ENCODE peak calls at places on chromosomes 1 and 21, in seven cellular contexts. One of them, this sample, is unnamed.

GRCh38 chr1:66247415-66248208 is 286.3 kb upstream of the SGIP1 start:
- DNase-seq in K562: no peak
- DNase-seq in GM12878: no peak
- DNase-seq in HepG2: no peak
- DNase-seq in HCT116: no peak
- DNase-seq in SK-N-SH: no peak
- DNase-seq in H1: no peak
- DNase-seq in this sample: no peak

GRCh38 chr1:7859406-7859805 is 6.5 kb upstream of the UTS2 start:
- DNase-seq in K562: no peak
- DNase-seq in GM12878: no peak
- DNase-seq in HepG2: no peak
- DNase-seq in HCT116: no peak
- DNase-seq in SK-N-SH: no peak
- DNase-seq in H1: no peak
- DNase-seq in this sample: no peak

GRCh38 chr1:54356680-54357147 is 49.5 kb downstream of the SSBP3 start:
- DNase-seq in K562: no peak
- DNase-seq in GM12878: peak
- DNase-seq in HepG2: no peak
- DNase-seq in HCT116: no peak
- DNase-seq in SK-N-SH: no peak
- DNase-seq in H1: no peak
- DNase-seq in this sample: no peak

GRCh38 chr1:230299148-230300006 is 126.8 kb downstream of the PGBD5 start:
- DNase-seq in K562: no peak
- DNase-seq in GM12878: no peak
- DNase-seq in HepG2: peak
- DNase-seq in HCT116: no peak
- DNase-seq in SK-N-SH: no peak
- DNase-seq in H1: no peak
- DNase-seq in this sample: no peak

GRCh38 chr1:78292361-78292760 is 198.4 kb upstream of the PTGFR start:
- DNase-seq in K562: no peak
- DNase-seq in GM12878: no peak
- DNase-seq in HepG2: no peak
- DNase-seq in HCT116: no peak
- DNase-seq in SK-N-SH: no peak
- DNase-seq in H1: no peak
- DNase-seq in this sample: no peak

GRCh38 chr1:1282998-1283397 is 2.8 kb downstream of the SCNN1D start:
- DNase-seq in K562: no peak
- DNase-seq in GM12878: no peak
- DNase-seq in HepG2: no peak
- DNase-seq in HCT116: no peak
- DNase-seq in SK-N-SH: no peak
- DNase-seq in H1: no peak
- DNase-seq in this sample: no peak

GRCh38 chr1:150973258-150973825 is 1.3 kb downstream of the CERS2 start:
- DNase-seq in K562: no peak
- DNase-seq in GM12878: no peak
- DNase-seq in HepG2: no peak
- DNase-seq in HCT116: no peak
- DNase-seq in SK-N-SH: peak
- DNase-seq in H1: no peak
- DNase-seq in this sample: no peak

GRCh38 chr1:8473892-8474300 is 156.0 kb downstream of the SLC45A1 start:
- DNase-seq in K562: no peak
- DNase-seq in GM12878: no peak
- DNase-seq in HepG2: peak
- DNase-seq in HCT116: no peak
- DNase-seq in SK-N-SH: no peak
- DNase-seq in H1: no peak
- DNase-seq in this sample: no peak

GRCh38 chr1:105793541-105794146 is 1262.8 kb upstream of the PRMT6 start:
- DNase-seq in K562: peak
- DNase-seq in GM12878: no peak
- DNase-seq in HepG2: peak
- DNase-seq in HCT116: no peak
- DNase-seq in SK-N-SH: peak
- DNase-seq in H1: no peak
- DNase-seq in this sample: peak

GRCh38 chr1:24535021-24535424 is 20.9 kb upstream of the NCMAP start:
- DNase-seq in K562: no peak
- DNase-seq in GM12878: no peak
- DNase-seq in HepG2: no peak
- DNase-seq in HCT116: no peak
- DNase-seq in SK-N-SH: no peak
- DNase-seq in H1: no peak
- DNase-seq in this sample: no peak

GRCh38 chr1:55140137-55140536 is 75.0 kb downstream of the USP24 start:
- DNase-seq in K562: no peak
- DNase-seq in GM12878: no peak
- DNase-seq in HepG2: no peak
- DNase-seq in HCT116: no peak
- DNase-seq in SK-N-SH: no peak
- DNase-seq in H1: no peak
- DNase-seq in this sample: no peak

GRCh38 chr1:20610950-20611349 is 22.1 kb downstream of the CDA start:
- DNase-seq in K562: no peak
- DNase-seq in GM12878: no peak
- DNase-seq in HepG2: no peak
- DNase-seq in HCT116: no peak
- DNase-seq in SK-N-SH: no peak
- DNase-seq in H1: no peak
- DNase-seq in this sample: no peak

GRCh38 chr1:24074817-24075725 is 36.9 kb downstream of the MYOM3 start:
- DNase-seq in K562: no peak
- DNase-seq in GM12878: no peak
- DNase-seq in HepG2: no peak
- DNase-seq in HCT116: no peak
- DNase-seq in SK-N-SH: no peak
- DNase-seq in H1: no peak
- DNase-seq in this sample: no peak

GRCh38 chr1:117534995-117535467 is 70.8 kb upstream of the TENT5C start:
- DNase-seq in K562: peak
- DNase-seq in GM12878: peak
- DNase-seq in HepG2: peak
- DNase-seq in HCT116: peak
- DNase-seq in SK-N-SH: peak
- DNase-seq in H1: peak
- DNase-seq in this sample: peak

GRCh38 chr21:41630249-41630648 is 122.3 kb upstream of the TMPRSS2 start:
- DNase-seq in K562: no peak
- DNase-seq in GM12878: no peak
- DNase-seq in HepG2: no peak
- DNase-seq in HCT116: peak
- DNase-seq in SK-N-SH: no peak
- DNase-seq in H1: no peak
- DNase-seq in this sample: no peak

GRCh38 chr1:203127672-203128611 is at the start of gene ADORA1:
- DNase-seq in K562: no peak
- DNase-seq in GM12878: no peak
- DNase-seq in HepG2: peak
- DNase-seq in HCT116: peak
- DNase-seq in SK-N-SH: peak
- DNase-seq in H1: no peak
- DNase-seq in this sample: peak

GRCh38 chr1:18461656-18462055 is 19.1 kb upstream of the KLHDC7A start:
- DNase-seq in K562: no peak
- DNase-seq in GM12878: no peak
- DNase-seq in HepG2: no peak
- DNase-seq in HCT116: no peak
- DNase-seq in SK-N-SH: no peak
- DNase-seq in H1: no peak
- DNase-seq in this sample: no peak

GRCh38 chr1:54376085-54377039 is 29.8 kb downstream of the SSBP3 start:
- DNase-seq in K562: peak
- DNase-seq in GM12878: peak
- DNase-seq in HepG2: peak
- DNase-seq in HCT116: peak
- DNase-seq in SK-N-SH: no peak
- DNase-seq in H1: no peak
- DNase-seq in this sample: no peak

GRCh38 chr1:95384570-95384969 is 150.6 kb downstream of the RWDD3 start:
- DNase-seq in K562: peak
- DNase-seq in GM12878: no peak
- DNase-seq in HepG2: peak
- DNase-seq in HCT116: no peak
- DNase-seq in SK-N-SH: no peak
- DNase-seq in H1: peak
- DNase-seq in this sample: peak

GRCh38 chr1:112618114-112618720 is 724 bp downstream of the ST7L start:
- DNase-seq in K562: no peak
- DNase-seq in GM12878: no peak
- DNase-seq in HepG2: no peak
- DNase-seq in HCT116: no peak
- DNase-seq in SK-N-SH: peak
- DNase-seq in H1: no peak
- DNase-seq in this sample: peak

GRCh38 chr21:16578912-16579311 is 849.1 kb downstream of the USP25 start:
- DNase-seq in K562: no peak
- DNase-seq in GM12878: no peak
- DNase-seq in HepG2: no peak
- DNase-seq in HCT116: no peak
- DNase-seq in SK-N-SH: no peak
- DNase-seq in H1: no peak
- DNase-seq in this sample: no peak

GRCh38 chr1:68624233-68624632 is 127.4 kb upstream of the DEPDC1 start:
- DNase-seq in K562: no peak
- DNase-seq in GM12878: no peak
- DNase-seq in HepG2: no peak
- DNase-seq in HCT116: no peak
- DNase-seq in SK-N-SH: no peak
- DNase-seq in H1: no peak
- DNase-seq in this sample: no peak

GRCh38 chr1:8040586-8040985 is 14.5 kb upstream of the ERRFI1 start:
- DNase-seq in K562: no peak
- DNase-seq in GM12878: no peak
- DNase-seq in HepG2: peak
- DNase-seq in HCT116: peak
- DNase-seq in SK-N-SH: no peak
- DNase-seq in H1: no peak
- DNase-seq in this sample: no peak

GRCh38 chr1:13707211-13707610 is 7.2 kb downstream of the PRDM2 start:
- DNase-seq in K562: no peak
- DNase-seq in GM12878: no peak
- DNase-seq in HepG2: no peak
- DNase-seq in HCT116: no peak
- DNase-seq in SK-N-SH: no peak
- DNase-seq in H1: no peak
- DNase-seq in this sample: no peak

DNA sequence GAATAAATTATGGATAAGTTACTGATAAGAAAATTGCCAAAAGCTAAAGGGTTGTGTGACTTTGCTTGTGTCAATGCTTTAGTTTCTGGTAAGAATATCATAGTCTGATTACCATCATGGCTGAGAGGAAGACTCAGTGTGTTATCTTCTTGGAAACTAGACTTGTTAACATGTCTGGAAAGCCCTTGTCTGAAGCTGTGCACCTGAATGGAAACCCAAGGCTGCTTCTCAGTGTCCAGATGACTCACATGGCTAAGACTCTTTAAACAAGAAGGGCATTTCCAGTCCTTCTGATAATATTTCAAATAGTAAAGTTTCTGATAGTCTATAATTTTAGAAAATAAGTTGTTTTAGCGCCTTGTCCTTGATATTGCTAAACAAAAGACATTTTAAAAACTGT is 1092.7 kb downstream of the PLA2G4A start:
- DNase-seq in K562: no peak
- DNase-seq in GM12878: no peak
- DNase-seq in HepG2: no peak
- DNase-seq in HCT116: no peak
- DNase-seq in SK-N-SH: no peak
- DNase-seq in H1: no peak
- DNase-seq in this sample: no peak
- TF ChIP-seq JUND in K562: no peak
- TF ChIP-seq JUND in GM12878: no peak
- TF ChIP-seq JUND in HepG2: no peak
- TF ChIP-seq JUND in HCT116: no peak
- TF ChIP-seq JUND in SK-N-SH: no peak
- TF ChIP-seq JUND in H1: no peak
- TF ChIP-seq JUND in this sample: no peak

DNA sequence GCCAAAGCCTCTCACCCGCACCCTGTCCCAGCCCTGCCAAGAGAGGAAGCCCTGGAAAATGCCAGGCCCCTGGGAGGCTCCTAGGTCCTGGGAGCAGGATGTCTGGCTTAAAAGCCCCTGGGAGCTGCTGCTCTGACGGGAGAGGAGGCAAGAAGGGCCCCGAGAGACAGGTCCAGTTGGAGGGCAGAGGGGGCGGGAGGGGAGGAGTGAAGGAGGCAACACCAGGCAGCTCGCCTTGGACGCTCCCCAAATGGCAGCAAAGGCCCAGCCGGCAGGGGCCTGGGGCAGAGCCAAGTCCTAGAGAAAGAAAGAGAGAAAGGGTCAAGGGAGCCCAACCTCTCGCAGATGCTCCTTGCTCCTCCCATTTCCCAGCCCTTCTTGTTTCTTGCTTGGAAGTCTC is 6.8 kb downstream of the ETV3L start:
- DNase-seq in K562: no peak
- DNase-seq in GM12878: no peak
- DNase-seq in HepG2: no peak
- DNase-seq in HCT116: no peak
- DNase-seq in SK-N-SH: no peak
- DNase-seq in H1: no peak
- DNase-seq in this sample: no peak
- TF ChIP-seq JUND in K562: no peak
- TF ChIP-seq JUND in GM12878: no peak
- TF ChIP-seq JUND in HepG2: no peak
- TF ChIP-seq JUND in HCT116: no peak
- TF ChIP-seq JUND in SK-N-SH: no peak
- TF ChIP-seq JUND in H1: no peak
- TF ChIP-seq JUND in this sample: no peak

DNA sequence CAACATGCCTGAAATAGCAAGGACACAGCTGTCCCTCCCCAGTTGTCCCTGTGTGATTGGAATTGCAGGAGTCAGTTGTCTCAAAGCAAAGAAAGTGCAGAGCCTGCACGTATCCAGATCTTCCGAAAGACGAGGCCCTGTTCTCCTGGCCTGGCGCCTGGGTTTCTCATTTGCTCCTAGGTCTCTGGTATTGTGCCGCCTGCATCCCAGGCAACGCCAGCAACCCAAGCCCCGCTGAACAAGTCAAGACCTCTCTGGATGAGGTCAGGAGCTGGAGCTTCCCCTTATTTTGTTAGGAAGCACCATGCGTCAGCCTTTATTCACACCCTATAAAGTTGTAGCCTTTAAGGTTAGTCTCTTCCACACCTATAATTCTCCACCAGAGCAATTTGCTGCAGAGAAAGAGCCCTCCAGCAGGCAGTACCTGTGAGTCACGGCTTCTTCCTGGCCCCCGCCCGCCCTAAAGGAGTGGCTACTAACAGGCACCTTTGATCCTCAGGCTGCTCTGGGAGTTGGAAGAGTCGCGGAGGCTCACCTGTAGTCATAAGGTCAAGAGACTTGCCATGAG is 130.4 kb downstream of the TOMM20 start:
- DNase-seq in K562: no peak
- DNase-seq in GM12878: no peak
- DNase-seq in HepG2: peak
- DNase-seq in HCT116: peak
- DNase-seq in SK-N-SH: no peak
- DNase-seq in H1: no peak
- DNase-seq in this sample: no peak
- TF ChIP-seq JUND in K562: no peak
- TF ChIP-seq JUND in GM12878: no peak
- TF ChIP-seq JUND in HepG2: no peak
- TF ChIP-seq JUND in HCT116: peak
- TF ChIP-seq JUND in SK-N-SH: no peak
- TF ChIP-seq JUND in H1: no peak
- TF ChIP-seq JUND in this sample: no peak

GRCh38 chr1:166354411-166354810 is 187.6 kb upstream of the FAM78B start:
- DNase-seq in K562: no peak
- DNase-seq in GM12878: no peak
- DNase-seq in HepG2: peak
- DNase-seq in HCT116: no peak
- DNase-seq in SK-N-SH: no peak
- DNase-seq in H1: no peak
- DNase-seq in this sample: no peak
- TF ChIP-seq JUND in K562: no peak
- TF ChIP-seq JUND in GM12878: no peak
- TF ChIP-seq JUND in HepG2: no peak
- TF ChIP-seq JUND in HCT116: no peak
- TF ChIP-seq JUND in SK-N-SH: no peak
- TF ChIP-seq JUND in H1: no peak
- TF ChIP-seq JUND in this sample: no peak